ENCODE peak calls at places on chromosomes 7 and 10, in five cellular contexts. N is activated CD4-positive, CD25-positive, alpha-beta regulatory T cell; H is anterior cingulate cortex; G is activated T-helper 1 cell treated with anti-CD3 and anti-CD28 coated beads, Interleukin-2, amount 50 U/mL, for 16 hours; O is adipocyte. X is an unnamed sample.

GRCh38 chr10:108970016-108970415 is 953.3 kb downstream of the XPNPEP1 start:
- DNase-seq in N (no peak), G (no peak), O (peak), H (no peak), X (no peak)

GRCh38 chr7:36795451-36796021 is 71.2 kb upstream of the AOAH start:
- DNase-seq in H (no peak), O (no peak), G (no peak), N (no peak), X (no peak)

GRCh38 chr10:44935201-44935960 is 24.2 kb upstream of the RASSF4 start:
- DNase-seq in G (no peak), O (peak), H (peak), N (no peak), X (no peak)

GRCh38 chr7:126529833-126530232 is 722.9 kb downstream of the GRM8 start:
- DNase-seq in O (no peak), H (no peak), G (no peak), N (no peak), X (no peak)

GRCh38 chr7:82592416-82592815 is 148.8 kb upstream of the CACNA2D1 start:
- DNase-seq in O (no peak), N (no peak), H (no peak), G (no peak), X (no peak)

GRCh38 chr10:71314028-71314693 is 4.9 kb upstream of the SLC29A3 start:
- DNase-seq in O (peak), H (no peak), N (peak), G (peak), X (peak)

GRCh38 chr10:30775779-30776591 is 146.4 kb upstream of the LYZL2 start:
- DNase-seq in H (no peak), G (no peak), O (peak), N (no peak), X (no peak)

GRCh38 chr7:4687956-4688355 is 5.9 kb downstream of the FOXK1 start:
- DNase-seq in H (no peak), G (no peak), N (no peak), O (no peak), X (no peak)

GRCh38 chr10:49242604-49243003 is 54.4 kb upstream of the TMEM273 start:
- DNase-seq in H (no peak), O (no peak), G (no peak), N (no peak), X (no peak)

GRCh38 chr10:97648557-97649404 is 8.3 kb downstream of the PI4K2A start:
- DNase-seq in H (no peak), N (peak), O (peak), G (no peak), X (no peak)

GRCh38 chr10:91071786-91072185 is 148.7 kb upstream of the PCGF5 start:
- DNase-seq in N (no peak), O (no peak), G (no peak), H (no peak), X (no peak)

GRCh38 chr10:4781955-4782354 is 44.1 kb upstream of the AKR1E2 start:
- DNase-seq in O (no peak), G (no peak), H (no peak), N (no peak), X (no peak)

GRCh38 chr10:100978121-100978895 is 9.0 kb downstream of the MRPL43 start:
- DNase-seq in O (no peak), H (no peak), G (no peak), N (no peak), X (no peak)

GRCh38 chr10:122567056-122567660 is 6.6 kb downstream of the DMBT1 start:
- DNase-seq in G (no peak), N (no peak), H (no peak), O (peak), X (no peak)

X was measured in NCI-H2227 treated with DMSO at 0.1 percent for 48 hours.